ENCODE peak calls at places on chromosome 7, in ten cellular contexts. One of them, this sample, is unnamed.

GRCh38 chr7:26399309-26399610 is 107.6 kb downstream of the SNX10 start:
- DNase-seq in choroid plexus epithelial cell: no peak
- DNase-seq in HCEC 1CT: no peak
- DNase-seq in MCF 10A: peak; percentile 37
- DNase-seq in left ventricle myocardium superior: peak; percentile 27
- DNase-seq in GM04504: no peak
- DNase-seq in brain microvascular endothelial cell: no peak
- DNase-seq in cardiac septum: no peak
- DNase-seq in CD8-positive, alpha-beta T cell: no peak
- DNase-seq in ovary: peak; percentile 33
- DNase-seq in this sample: no peak

GRCh38 chr7:157516311-157516710 is 179.5 kb downstream of the DNAJB6 start:
- DNase-seq in choroid plexus epithelial cell: no peak
- DNase-seq in HCEC 1CT: no peak
- DNase-seq in MCF 10A: no peak
- DNase-seq in left ventricle myocardium superior: no peak
- DNase-seq in GM04504: no peak
- DNase-seq in brain microvascular endothelial cell: no peak
- DNase-seq in cardiac septum: no peak
- DNase-seq in CD8-positive, alpha-beta T cell: no peak
- DNase-seq in ovary: no peak
- DNase-seq in this sample: no peak

GRCh38 chr7:28459306-28459705 is 47.0 kb downstream of the CREB5 start:
- DNase-seq in choroid plexus epithelial cell: no peak
- DNase-seq in HCEC 1CT: no peak
- DNase-seq in MCF 10A: no peak
- DNase-seq in left ventricle myocardium superior: no peak
- DNase-seq in GM04504: no peak
- DNase-seq in brain microvascular endothelial cell: no peak
- DNase-seq in cardiac septum: no peak
- DNase-seq in CD8-positive, alpha-beta T cell: no peak
- DNase-seq in ovary: no peak
- DNase-seq in this sample: no peak

GRCh38 chr7:155206286-155207020 is 91.2 kb upstream of the INSIG1 start:
- DNase-seq in choroid plexus epithelial cell: peak; percentile 82
- DNase-seq in HCEC 1CT: peak; percentile 83
- DNase-seq in MCF 10A: peak; percentile 57
- DNase-seq in left ventricle myocardium superior: peak; percentile 62
- DNase-seq in GM04504: peak; percentile 77
- DNase-seq in brain microvascular endothelial cell: peak; percentile 89
- DNase-seq in cardiac septum: peak; percentile 89
- DNase-seq in CD8-positive, alpha-beta T cell: peak; percentile 24
- DNase-seq in ovary: no peak
- DNase-seq in this sample: no peak

GRCh38 chr7:18541189-18541870 is 45.8 kb downstream of the HDAC9 start:
- DNase-seq in choroid plexus epithelial cell: no peak
- DNase-seq in HCEC 1CT: peak; percentile 64
- DNase-seq in MCF 10A: peak; percentile 39
- DNase-seq in left ventricle myocardium superior: peak; percentile 69
- DNase-seq in GM04504: peak; percentile 75
- DNase-seq in brain microvascular endothelial cell: no peak
- DNase-seq in cardiac septum: peak; percentile 79
- DNase-seq in CD8-positive, alpha-beta T cell: no peak
- DNase-seq in ovary: peak; percentile 9
- DNase-seq in this sample: no peak

GRCh38 chr7:2759736-2760097 is 71.7 kb downstream of the AMZ1 start:
- DNase-seq in choroid plexus epithelial cell: no peak
- DNase-seq in HCEC 1CT: no peak
- DNase-seq in MCF 10A: no peak
- DNase-seq in left ventricle myocardium superior: peak; percentile 43
- DNase-seq in GM04504: no peak
- DNase-seq in brain microvascular endothelial cell: no peak
- DNase-seq in cardiac septum: no peak
- DNase-seq in CD8-positive, alpha-beta T cell: no peak
- DNase-seq in ovary: peak; percentile 72
- DNase-seq in this sample: no peak

GRCh38 chr7:29639887-29640600 is 76.4 kb downstream of the PRR15 start:
- DNase-seq in choroid plexus epithelial cell: no peak
- DNase-seq in HCEC 1CT: no peak
- DNase-seq in MCF 10A: no peak
- DNase-seq in left ventricle myocardium superior: no peak
- DNase-seq in GM04504: no peak
- DNase-seq in brain microvascular endothelial cell: no peak
- DNase-seq in cardiac septum: no peak
- DNase-seq in CD8-positive, alpha-beta T cell: no peak
- DNase-seq in ovary: no peak
- DNase-seq in this sample: peak; percentile 11

GRCh38 chr7:151511946-151512345 is 7.7 kb downstream of the RHEB start:
- DNase-seq in choroid plexus epithelial cell: peak; percentile 49
- DNase-seq in HCEC 1CT: peak; percentile 20
- DNase-seq in MCF 10A: peak; percentile 34
- DNase-seq in left ventricle myocardium superior: no peak
- DNase-seq in GM04504: no peak
- DNase-seq in brain microvascular endothelial cell: no peak
- DNase-seq in cardiac septum: no peak
- DNase-seq in CD8-positive, alpha-beta T cell: no peak
- DNase-seq in ovary: no peak
- DNase-seq in this sample: no peak

GRCh38 chr7:46534593-46535271 is 613.7 kb upstream of the IGFBP3 start:
- DNase-seq in choroid plexus epithelial cell: peak; percentile 97
- DNase-seq in HCEC 1CT: no peak
- DNase-seq in MCF 10A: peak; percentile 35
- DNase-seq in left ventricle myocardium superior: no peak
- DNase-seq in GM04504: no peak
- DNase-seq in brain microvascular endothelial cell: peak; percentile 99
- DNase-seq in cardiac septum: no peak
- DNase-seq in CD8-positive, alpha-beta T cell: no peak
- DNase-seq in ovary: no peak
- DNase-seq in this sample: no peak

This sample was measured in LNCaP clone FGC.